ENCODE peak calls at places on chromosomes 11 and 22, in five cellular contexts. One of them, this sample, is unnamed.

GRCh38 chr11:94732617-94733292 is 35.4 kb upstream of the AMOTL1 start:
- DNase-seq in CD8-positive, alpha-beta T cell: no peak
- DNase-seq in ovary: peak; percentile 20
- DNase-seq in HCT116: no peak
- DNase-seq in heart left ventricle: peak; percentile 73
- DNase-seq in this sample: peak; percentile 9

GRCh38 chr11:57311109-57311936 is 13.4 kb downstream of the TNKS1BP1 start:
- DNase-seq in CD8-positive, alpha-beta T cell: peak; percentile 40
- DNase-seq in ovary: peak; percentile 97
- DNase-seq in HCT116: peak; percentile 81
- DNase-seq in heart left ventricle: peak; percentile 90
- DNase-seq in this sample: peak; percentile 96

GRCh38 chr11:122656631-122657101 is 1.1 kb downstream of the UBASH3B start:
- DNase-seq in CD8-positive, alpha-beta T cell: peak; percentile 8
- DNase-seq in ovary: peak; percentile 20
- DNase-seq in HCT116: no peak
- DNase-seq in heart left ventricle: peak; percentile 44
- DNase-seq in this sample: peak; percentile 71

GRCh38 chr22:43387815-43388214 is 24.0 kb upstream of the MPPED1 start:
- DNase-seq in CD8-positive, alpha-beta T cell: no peak
- DNase-seq in ovary: no peak
- DNase-seq in HCT116: no peak
- DNase-seq in heart left ventricle: no peak
- DNase-seq in this sample: no peak

GRCh38 chr22:42286205-42286604 is 15.8 kb upstream of the TCF20 start:
- DNase-seq in CD8-positive, alpha-beta T cell: no peak
- DNase-seq in ovary: no peak
- DNase-seq in HCT116: no peak
- DNase-seq in heart left ventricle: no peak
- DNase-seq in this sample: no peak

GRCh38 chr22:27576413-27576812 is 225.1 kb downstream of the MN1 start:
- DNase-seq in CD8-positive, alpha-beta T cell: no peak
- DNase-seq in ovary: no peak
- DNase-seq in HCT116: no peak
- DNase-seq in heart left ventricle: peak; percentile 53
- DNase-seq in this sample: no peak

GRCh38 chr11:65476632-65477270 is 22.1 kb upstream of the MALAT1 start:
- DNase-seq in CD8-positive, alpha-beta T cell: no peak
- DNase-seq in ovary: peak; percentile 78
- DNase-seq in HCT116: no peak
- DNase-seq in heart left ventricle: no peak
- DNase-seq in this sample: no peak

GRCh38 chr11:29343465-29344333 is 673.1 kb downstream of the KCNA4 start:
- DNase-seq in CD8-positive, alpha-beta T cell: no peak
- DNase-seq in ovary: peak; percentile 14
- DNase-seq in HCT116: peak; percentile 60
- DNase-seq in heart left ventricle: peak; percentile 6
- DNase-seq in this sample: peak; percentile 73

GRCh38 chr11:123558536-123559315 is 95.7 kb downstream of the SCN3B start:
- DNase-seq in CD8-positive, alpha-beta T cell: no peak
- DNase-seq in ovary: no peak
- DNase-seq in HCT116: no peak
- DNase-seq in heart left ventricle: no peak
- DNase-seq in this sample: peak; percentile 53

GRCh38 chr11:129881570-129882170 is 13.7 kb downstream of the NFRKB start:
- DNase-seq in CD8-positive, alpha-beta T cell: peak; percentile 13
- DNase-seq in ovary: no peak
- DNase-seq in HCT116: no peak
- DNase-seq in heart left ventricle: no peak
- DNase-seq in this sample: peak; percentile 65

GRCh38 chr11:65182258-65183170 is 786 bp downstream of the CAPN1 start:
- DNase-seq in CD8-positive, alpha-beta T cell: no peak
- DNase-seq in ovary: peak; percentile 48
- DNase-seq in HCT116: peak; percentile 15
- DNase-seq in heart left ventricle: no peak
- DNase-seq in this sample: peak; percentile 71

GRCh38 chr11:112730591-112730990 is 230.6 kb upstream of the NCAM1 start:
- DNase-seq in CD8-positive, alpha-beta T cell: no peak
- DNase-seq in ovary: no peak
- DNase-seq in HCT116: no peak
- DNase-seq in heart left ventricle: no peak
- DNase-seq in this sample: no peak

GRCh38 chr11:112732031-112732430 is 229.2 kb upstream of the NCAM1 start:
- DNase-seq in CD8-positive, alpha-beta T cell: no peak
- DNase-seq in ovary: no peak
- DNase-seq in HCT116: no peak
- DNase-seq in heart left ventricle: no peak
- DNase-seq in this sample: no peak

GRCh38 chr11:112735470-112735869 is 225.8 kb upstream of the NCAM1 start:
- DNase-seq in CD8-positive, alpha-beta T cell: no peak
- DNase-seq in ovary: no peak
- DNase-seq in HCT116: no peak
- DNase-seq in heart left ventricle: no peak
- DNase-seq in this sample: no peak

GRCh38 chr11:112731538-112731937 is 229.7 kb upstream of the NCAM1 start:
- DNase-seq in CD8-positive, alpha-beta T cell: no peak
- DNase-seq in ovary: no peak
- DNase-seq in HCT116: no peak
- DNase-seq in heart left ventricle: no peak
- DNase-seq in this sample: no peak

DNA sequence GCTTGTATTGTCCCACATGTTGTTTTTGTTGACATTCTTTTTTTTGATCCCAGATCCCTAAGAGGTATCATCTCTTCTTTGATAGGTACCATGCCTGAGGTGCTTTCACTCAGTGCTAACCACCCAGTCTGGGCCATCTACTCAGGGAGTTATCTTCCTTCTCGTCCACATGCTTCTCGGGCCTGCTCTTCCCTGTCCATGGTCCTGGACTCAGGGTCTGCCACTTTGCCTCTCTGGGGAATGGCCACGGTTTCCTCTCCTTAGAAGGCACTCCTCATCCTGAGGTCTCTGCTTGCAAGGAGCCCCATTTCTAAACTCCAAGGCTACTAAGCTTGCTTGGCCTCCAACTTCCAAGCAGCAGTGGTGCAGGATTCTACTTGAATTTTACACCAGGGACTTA is 227.0 kb upstream of the NCAM1 start:
- DNase-seq in CD8-positive, alpha-beta T cell: no peak
- DNase-seq in ovary: no peak
- DNase-seq in HCT116: no peak
- DNase-seq in heart left ventricle: peak; percentile 31
- DNase-seq in this sample: peak; percentile 20
- TF ChIP-seq CTCF in CD8-positive, alpha-beta T cell: no peak
- TF ChIP-seq CTCF in ovary: no peak
- TF ChIP-seq CTCF in HCT116: no peak
- TF ChIP-seq CTCF in heart left ventricle: no peak
- TF ChIP-seq CTCF in this sample: no peak

GRCh38 chr11:62687508-62688396 is 1.6 kb downstream of the LRRN4CL start:
- DNase-seq in CD8-positive, alpha-beta T cell: no peak
- DNase-seq in ovary: no peak
- DNase-seq in HCT116: no peak
- DNase-seq in heart left ventricle: no peak
- DNase-seq in this sample: no peak
- H3K4me3 ChIP-seq in CD8-positive, alpha-beta T cell: no peak overlapping the region
- H3K4me3 ChIP-seq in ovary: peak overlapping the region; percentile 48
- H3K4me3 ChIP-seq in HCT116: no peak overlapping the region
- H3K4me3 ChIP-seq in heart left ventricle: peak overlapping the region; percentile 55
- H3K4me3 ChIP-seq in this sample: peak overlapping the region; percentile 23

GRCh38 chr22:39355080-39355479 is 5.3 kb downstream of the SYNGR1 start:
- DNase-seq in CD8-positive, alpha-beta T cell: no peak
- DNase-seq in ovary: no peak
- DNase-seq in HCT116: no peak
- DNase-seq in heart left ventricle: no peak
- DNase-seq in this sample: no peak

GRCh38 chr22:39351689-39352214 is 2.0 kb downstream of the SYNGR1 start:
- DNase-seq in CD8-positive, alpha-beta T cell: no peak
- DNase-seq in ovary: no peak
- DNase-seq in HCT116: no peak
- DNase-seq in heart left ventricle: no peak
- DNase-seq in this sample: peak; percentile 31

GRCh38 chr22:39350803-39351688 is 1.3 kb downstream of the SYNGR1 start:
- DNase-seq in CD8-positive, alpha-beta T cell: no peak
- DNase-seq in ovary: no peak
- DNase-seq in HCT116: no peak
- DNase-seq in heart left ventricle: no peak
- DNase-seq in this sample: no peak

GRCh38 chr22:39352301-39352867 is 2.6 kb downstream of the SYNGR1 start:
- DNase-seq in CD8-positive, alpha-beta T cell: no peak
- DNase-seq in ovary: no peak
- DNase-seq in HCT116: no peak
- DNase-seq in heart left ventricle: no peak
- DNase-seq in this sample: no peak

DNA sequence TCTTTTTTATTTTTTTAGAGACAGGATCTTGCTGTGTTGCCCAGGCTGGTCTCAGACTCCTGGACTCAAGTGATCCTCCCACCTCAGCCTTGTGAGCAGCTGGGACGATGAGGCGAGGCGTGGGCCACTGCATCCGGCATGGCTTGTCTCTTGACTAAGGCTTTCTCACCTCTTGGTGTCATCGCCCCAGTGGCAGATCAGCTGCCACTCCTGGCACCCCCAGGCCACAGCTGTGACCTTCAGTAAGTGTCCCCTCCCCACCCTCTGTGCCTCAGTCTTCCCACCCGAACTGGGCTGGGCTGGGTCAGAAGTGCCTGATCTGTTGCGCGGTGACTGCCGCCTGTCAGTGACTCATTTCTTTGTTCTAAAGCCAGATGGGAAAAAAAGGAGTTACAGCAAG is 3.6 kb downstream of the SYNGR1 start:
- DNase-seq in CD8-positive, alpha-beta T cell: no peak
- DNase-seq in ovary: no peak
- DNase-seq in HCT116: no peak
- DNase-seq in heart left ventricle: no peak
- DNase-seq in this sample: no peak
- H3K27ac ChIP-seq in CD8-positive, alpha-beta T cell: no peak overlapping the region
- H3K27ac ChIP-seq in ovary: no peak overlapping the region
- H3K27ac ChIP-seq in HCT116: no peak overlapping the region
- H3K27ac ChIP-seq in heart left ventricle: no peak overlapping the region
- H3K27ac ChIP-seq in this sample: no peak overlapping the region

GRCh38 chr11:10716543-10717259 is 23.1 kb upstream of the IRAG1 start:
- DNase-seq in CD8-positive, alpha-beta T cell: no peak
- DNase-seq in ovary: no peak
- DNase-seq in HCT116: no peak
- DNase-seq in heart left ventricle: no peak
- DNase-seq in this sample: no peak
- TF ChIP-seq CTCF in CD8-positive, alpha-beta T cell: no peak
- TF ChIP-seq CTCF in ovary: no peak
- TF ChIP-seq CTCF in HCT116: no peak
- TF ChIP-seq CTCF in heart left ventricle: no peak
- TF ChIP-seq CTCF in this sample: no peak

DNA sequence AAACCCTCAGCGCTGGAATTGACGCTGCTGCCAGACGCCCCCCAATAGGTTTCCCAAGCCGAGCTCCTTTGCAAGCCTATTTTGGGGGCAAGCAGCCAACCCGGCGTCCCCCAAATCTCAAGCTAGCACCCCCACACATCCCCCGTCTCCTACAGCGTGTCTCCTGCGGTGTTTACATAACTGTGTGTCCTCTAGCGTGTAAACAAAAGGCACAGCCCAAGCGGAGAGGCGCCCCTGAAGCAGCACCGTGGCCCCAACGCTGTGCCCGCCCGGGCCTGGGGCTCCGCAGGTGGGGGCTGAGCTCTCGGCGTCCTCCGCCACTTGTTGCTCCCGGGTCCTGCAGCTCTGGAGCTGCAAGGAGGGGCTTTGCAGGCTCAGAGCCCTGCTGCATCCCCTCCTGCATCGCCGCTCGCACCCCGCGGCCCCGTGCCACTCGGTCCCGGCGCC is 1.6 kb downstream of the CADM1 start:
- DNase-seq in CD8-positive, alpha-beta T cell: no peak
- DNase-seq in ovary: no peak
- DNase-seq in HCT116: no peak
- DNase-seq in heart left ventricle: no peak
- DNase-seq in this sample: no peak
- H3K4me3 ChIP-seq in CD8-positive, alpha-beta T cell: peak overlapping the region; percentile 31
- H3K4me3 ChIP-seq in ovary: peak overlapping the region; percentile 66
- H3K4me3 ChIP-seq in HCT116: no peak overlapping the region
- H3K4me3 ChIP-seq in heart left ventricle: peak overlapping the region; percentile 75
- H3K4me3 ChIP-seq in this sample: peak overlapping the region; percentile 82

DNA sequence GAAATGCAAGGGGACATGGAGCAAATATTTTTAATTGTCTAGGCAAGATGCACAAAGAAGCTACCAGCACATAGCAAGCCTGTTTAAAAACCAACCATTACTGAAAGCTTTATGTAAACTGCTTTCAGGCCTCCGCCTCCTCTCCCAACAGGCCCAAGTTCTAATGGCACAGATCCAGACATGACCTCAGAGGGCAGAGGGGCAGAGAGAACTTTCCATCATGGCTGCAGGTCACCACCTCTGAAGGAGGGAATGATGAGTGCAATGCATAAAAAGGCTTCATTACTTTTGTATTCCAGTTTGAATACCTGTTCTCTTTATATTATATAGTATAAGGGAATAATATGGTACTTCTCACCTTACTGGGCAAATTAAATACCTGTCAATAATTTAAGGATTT is 15.2 kb downstream of the DDX17 start:
- DNase-seq in CD8-positive, alpha-beta T cell: no peak
- DNase-seq in ovary: peak; percentile 72
- DNase-seq in HCT116: no peak
- DNase-seq in heart left ventricle: peak; percentile 85
- DNase-seq in this sample: peak; percentile 54
- H3K27ac ChIP-seq in CD8-positive, alpha-beta T cell: no peak overlapping the region
- H3K27ac ChIP-seq in ovary: no peak overlapping the region
- H3K27ac ChIP-seq in HCT116: peak overlapping the region; percentile 38
- H3K27ac ChIP-seq in heart left ventricle: peak overlapping the region; percentile 43
- H3K27ac ChIP-seq in this sample: no peak overlapping the region

DNA sequence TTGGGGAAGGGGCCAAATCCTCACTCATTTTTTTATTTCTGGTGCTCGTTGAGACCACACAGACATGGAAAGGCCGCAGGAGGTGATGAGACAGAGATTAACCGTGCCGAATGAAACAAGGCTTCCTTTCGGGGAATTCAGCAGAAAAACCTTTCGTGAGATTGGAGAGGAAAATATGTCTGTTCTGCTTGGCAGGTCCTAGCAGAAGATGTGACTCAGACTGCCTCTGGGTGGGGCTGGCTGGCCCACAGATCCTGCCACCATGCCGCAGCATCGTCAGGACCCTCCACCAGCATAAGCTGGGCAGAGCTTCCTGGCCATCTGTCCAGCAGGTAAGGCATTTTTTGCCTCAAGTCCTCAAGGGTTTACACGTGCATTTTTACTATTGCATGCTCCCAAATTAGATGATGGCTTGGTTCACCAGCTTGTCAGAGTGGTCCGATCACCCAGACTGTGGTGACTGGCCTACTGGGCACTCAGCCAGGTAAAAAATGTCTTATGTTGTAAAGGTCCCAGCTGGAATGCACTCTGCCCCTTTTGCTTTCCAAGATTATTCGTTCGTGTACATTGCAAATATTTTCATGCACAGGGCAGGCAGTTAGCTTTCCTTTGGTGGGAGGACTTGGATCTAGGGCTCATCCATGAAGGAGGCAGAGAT is 1.5 kb downstream of the DDB2 start:
- DNase-seq in CD8-positive, alpha-beta T cell: peak; percentile 35
- DNase-seq in ovary: peak; percentile 45
- DNase-seq in HCT116: peak; percentile 45
- DNase-seq in heart left ventricle: peak; percentile 29
- DNase-seq in this sample: peak; percentile 67
- TF ChIP-seq CTCF in CD8-positive, alpha-beta T cell: no peak
- TF ChIP-seq CTCF in ovary: no peak
- TF ChIP-seq CTCF in HCT116: no peak
- TF ChIP-seq CTCF in heart left ventricle: no peak
- TF ChIP-seq CTCF in this sample: no peak

This sample was measured in thyroid gland.